ENCODE peak calls at places on chromosome 15, in ten cellular contexts. F is left lung, U is right lobe of liver, A is cardiac muscle cell, R is heart right ventricle, V is AG09309, L is neural crest cell, Q is endothelial cell of umbilical vein, E is osteocyte, T is WTC11. S is an unnamed sample.

GRCh38 chr15:41417812-41418211 is 917 bp downstream of the RTF1 start:
- DNase-seq in F (no peak), U (no peak), A (peak; percentile 14), R (no peak), V (no peak), L (no peak), Q (no peak), E (no peak), T (no peak), S (no peak)

GRCh38 chr15:73273181-73274002 is 95.4 kb downstream of the HCN4 start:
- DNase-seq in F (no peak), U (peak; percentile 24), A (peak; percentile 81), R (peak; percentile 51), V (peak; percentile 32), L (peak; percentile 48), Q (peak; percentile 58), E (no peak), T (peak; percentile 66), S (peak; percentile 56)

GRCh38 chr15:66569461-66570137 is 3.8 kb upstream of the LCTL start:
- DNase-seq in F (no peak), U (no peak), A (no peak), R (no peak), V (no peak), L (no peak), Q (no peak), E (no peak), T (no peak), S (no peak)

GRCh38 chr15:78156653-78157052 is 7.5 kb downstream of the IDH3A start:
- DNase-seq in F (no peak), U (no peak), A (no peak), R (no peak), V (peak; percentile 7), L (no peak), Q (no peak), E (no peak), T (no peak), S (no peak)

GRCh38 chr15:62711691-62712454 is 330.7 kb upstream of the TPM1 start:
- DNase-seq in F (no peak), U (no peak), A (no peak), R (no peak), V (no peak), L (no peak), Q (peak; percentile 7), E (no peak), T (no peak), S (no peak)

GRCh38 chr15:90190606-90191343 is 10.4 kb upstream of the SEMA4B start:
- DNase-seq in F (no peak), U (no peak), A (no peak), R (no peak), V (no peak), L (no peak), Q (no peak), E (no peak), T (no peak), S (peak; percentile 51)

GRCh38 chr15:67049351-67050044 is 15.9 kb upstream of the SMAD3 start:
- DNase-seq in F (no peak), U (no peak), A (peak; percentile 58), R (no peak), V (peak; percentile 66), L (no peak), Q (peak; percentile 36), E (no peak), T (no peak), S (no peak)

GRCh38 chr15:57667171-57667924 is 39.2 kb upstream of the POLR2M start:
- DNase-seq in F (no peak), U (no peak), A (peak; percentile 82), R (no peak), V (no peak), L (no peak), Q (peak; percentile 67), E (no peak), T (no peak), S (no peak)

GRCh38 chr15:52082197-52083036 is 30.2 kb downstream of the BCL2L10 start:
- DNase-seq in F (no peak), U (no peak), A (peak; percentile 59), R (no peak), V (no peak), L (no peak), Q (no peak), E (peak; percentile 54), T (no peak), S (peak; percentile 50)

GRCh38 chr15:65561934-65562333 is 31.7 kb downstream of the HACD3 start:
- DNase-seq in F (no peak), U (no peak), A (no peak), R (no peak), V (no peak), L (no peak), Q (no peak), E (no peak), T (no peak), S (no peak)

GRCh38 chr15:70608156-70608555 is 155.2 kb downstream of the UACA start:
- DNase-seq in F (no peak), U (no peak), A (peak; percentile 86), R (peak; percentile 48), V (no peak), L (no peak), Q (no peak), E (no peak), T (no peak), S (no peak)

GRCh38 chr15:70602834-70603560 is 160.4 kb downstream of the UACA start:
- DNase-seq in F (no peak), U (no peak), A (no peak), R (no peak), V (no peak), L (no peak), Q (no peak), E (no peak), T (no peak), S (no peak)

GRCh38 chr15:70605606-70606410 is 157.6 kb downstream of the UACA start:
- DNase-seq in F (peak; percentile 54), U (peak; percentile 39), A (peak; percentile 93), R (peak; percentile 90), V (no peak), L (no peak), Q (peak; percentile 94), E (no peak), T (no peak), S (no peak)

GRCh38 chr15:70602281-70602680 is 161.1 kb downstream of the UACA start:
- DNase-seq in F (no peak), U (no peak), A (no peak), R (no peak), V (no peak), L (no peak), Q (no peak), E (no peak), T (no peak), S (no peak)

GRCh38 chr15:70604671-70605070 is 158.7 kb downstream of the UACA start:
- DNase-seq in F (no peak), U (no peak), A (peak; percentile 57), R (no peak), V (no peak), L (no peak), Q (peak; percentile 56), E (no peak), T (no peak), S (no peak)
- TF ChIP-seq CTCF in F (no peak), U (no peak), A (peak; percentile 24), R (no peak), V (no peak), L (no peak), Q (peak; percentile 10), E (no peak), T (no peak), S (no peak)

GRCh38 chr15:38864122-38864521 is 299.5 kb upstream of the RASGRP1 start:
- DNase-seq in F (no peak), U (no peak), A (peak; percentile 33), R (no peak), V (no peak), L (no peak), Q (no peak), E (no peak), T (no peak), S (no peak)
- TF ChIP-seq CTCF in F (no peak), U (no peak), A (no peak), R (no peak), V (no peak), L (no peak), Q (no peak), E (peak; percentile 9), T (no peak), S (no peak)

GRCh38 chr15:101694261-101694660 is 30.0 kb downstream of the TARS3 start:
- DNase-seq in F (no peak), U (no peak), A (no peak), R (no peak), V (no peak), L (no peak), Q (no peak), E (no peak), T (peak; percentile 18), S (no peak)
- TF ChIP-seq CTCF in F (no peak), U (no peak), A (no peak), R (no peak), V (no peak), L (no peak), Q (no peak), E (no peak), T (no peak), S (no peak)

DNA sequence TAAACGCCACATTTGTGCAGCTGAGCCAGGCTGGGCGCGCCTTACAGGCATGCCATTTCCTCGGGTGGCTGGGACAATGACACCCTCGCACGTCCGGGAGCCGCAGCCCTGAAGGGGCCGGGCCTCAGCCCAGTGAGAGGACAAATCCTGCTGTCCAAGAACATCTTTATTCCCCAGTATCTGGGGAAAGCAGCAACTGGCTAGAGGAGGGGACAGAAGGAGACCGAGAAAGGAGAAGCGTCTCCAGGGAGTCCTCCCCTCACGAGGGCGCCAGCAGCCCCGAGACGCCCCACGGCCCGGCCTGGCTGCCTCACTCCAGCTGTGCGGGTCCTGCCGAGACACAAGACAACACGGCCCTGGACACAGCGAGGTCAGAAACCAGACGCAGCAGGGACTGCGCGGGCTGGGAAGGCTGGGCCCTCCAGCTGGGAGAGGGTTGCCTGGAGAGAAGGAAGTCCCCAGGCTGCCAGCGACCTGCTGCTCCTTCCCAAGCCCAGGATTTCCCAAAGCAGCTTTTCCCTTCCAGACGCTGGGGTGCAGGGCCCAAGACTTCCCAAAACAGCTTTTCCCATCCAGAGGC is 130.2 kb downstream of the CHSY1 start:
- DNase-seq in F (peak; percentile 82), U (peak; percentile 75), A (peak; percentile 73), R (peak; percentile 87), V (no peak), L (peak; percentile 48), Q (peak; percentile 78), E (no peak), T (peak; percentile 71), S (peak; percentile 81)
- TF ChIP-seq CTCF in F (no peak), U (peak; percentile 13), A (peak; percentile 46), R (peak; percentile 62), V (peak; percentile 61), L (peak; percentile 30), Q (peak; percentile 66), E (peak; percentile 37), T (no peak), S (peak; percentile 33)

DNA sequence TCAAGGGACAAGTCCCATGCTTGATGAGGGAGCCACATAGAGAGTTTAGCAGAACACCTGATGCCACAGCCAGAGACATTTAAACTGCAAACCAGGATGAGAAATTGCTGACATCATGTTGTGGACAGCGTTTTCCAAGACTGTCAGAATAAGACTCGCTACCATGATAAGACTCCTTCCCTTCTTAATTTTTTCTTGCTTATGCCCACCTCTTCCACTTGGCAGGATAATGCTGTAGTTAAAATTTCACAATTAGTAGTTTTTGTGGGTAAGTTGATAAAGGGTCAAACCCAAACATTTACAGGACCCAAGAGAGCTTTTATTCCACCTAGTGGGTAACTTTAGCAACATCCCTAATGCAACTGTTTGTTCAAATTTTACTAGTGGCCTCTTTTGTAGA is 3.0 kb upstream of the PIAS1 start:
- DNase-seq in F (no peak), U (no peak), A (no peak), R (no peak), V (no peak), L (no peak), Q (no peak), E (no peak), T (no peak), S (no peak)
- TF ChIP-seq CTCF in F (no peak), U (peak; percentile 15), A (no peak), R (no peak), V (peak; percentile 2), L (no peak), Q (no peak), E (no peak), T (no peak), S (no peak)